ENCODE peak calls at places on chromosome 21, in eight cellular contexts. O, G, A, F, D, V, B and N are unnamed samples.

GRCh38 chr21:35170244-35170756 is 121.2 kb upstream of the RUNX1 start:
- DNase-seq in G (no peak), V (no peak), B (no peak), D (no peak), O (no peak), F (no peak), A (no peak), N (no peak)

GRCh38 chr21:38136201-38136600 is 120.6 kb upstream of the KCNJ15 start:
- DNase-seq in B (no peak), O (no peak), A (no peak), V (no peak), F (peak; percentile 23), D (no peak), G (no peak), N (no peak)

GRCh38 chr21:43274022-43274945 is 105.5 kb downstream of the CRYAA start:
- DNase-seq in D (no peak), B (no peak), A (no peak), G (no peak), F (no peak), O (peak; percentile 6), V (peak; percentile 15), N (no peak)

GRCh38 chr21:35007348-35007747 is 41.8 kb downstream of the RUNX1 start:
- DNase-seq in F (no peak), B (no peak), G (no peak), A (no peak), O (no peak), V (no peak), D (no peak), N (no peak)

GRCh38 chr21:38631676-38632075 is 133.4 kb upstream of the ERG start:
- DNase-seq in V (no peak), D (no peak), A (no peak), B (no peak), O (no peak), F (peak; percentile 91), G (no peak), N (no peak)

GRCh38 chr21:42388740-42389448 is 7.0 kb downstream of the TMPRSS3 start:
- DNase-seq in G (no peak), F (no peak), D (no peak), B (peak; percentile 52), V (no peak), A (no peak), O (no peak), N (no peak)

GRCh38 chr21:17371470-17371869 is 141.4 kb upstream of the CXADR start:
- DNase-seq in D (no peak), F (peak; percentile 83), G (no peak), V (no peak), O (no peak), A (no peak), B (no peak), N (peak; percentile 43)

GRCh38 chr21:42209801-42210479 is 9.0 kb upstream of the ABCG1 start:
- DNase-seq in F (no peak), V (no peak), G (no peak), D (no peak), O (no peak), B (no peak), A (no peak), N (peak; percentile 59)

GRCh38 chr21:46515109-46515508 is 56.4 kb downstream of the DIP2A start:
- DNase-seq in G (no peak), D (no peak), V (peak; percentile 75), B (no peak), O (peak; percentile 52), A (no peak), F (peak; percentile 16), N (no peak)

GRCh38 chr21:33924766-33925100 is 9.1 kb upstream of the ATP5PO start:
- DNase-seq in D (no peak), V (no peak), A (no peak), G (no peak), B (no peak), O (no peak), F (no peak), N (peak; percentile 39)

GRCh38 chr21:37184784-37185593 is 82.1 kb downstream of the VPS26C start:
- DNase-seq in F (no peak), A (no peak), O (no peak), D (no peak), G (no peak), B (no peak), V (no peak), N (no peak)

GRCh38 chr21:39582749-39583148 is 30.0 kb upstream of the B3GALT5 start:
- DNase-seq in O (no peak), B (no peak), G (no peak), F (no peak), V (no peak), D (no peak), A (no peak), N (no peak)

GRCh38 chr21:44418108-44418875 is 37.0 kb upstream of the LRRC3 start:
- DNase-seq in V (no peak), B (no peak), A (no peak), F (no peak), O (peak; percentile 2), D (no peak), G (no peak), N (no peak)

GRCh38 chr21:37700641-37701202 is 215.5 kb downstream of the KCNJ6 start:
- DNase-seq in A (peak; percentile 7), D (no peak), F (peak; percentile 74), O (no peak), V (peak; percentile 27), B (peak; percentile 46), G (no peak), N (peak; percentile 93)

GRCh38 chr21:22573834-22574233 is 1575.6 kb downstream of the NCAM2 start:
- DNase-seq in A (no peak), V (no peak), B (no peak), D (no peak), O (no peak), G (no peak), F (no peak), N (no peak)

GRCh38 chr21:42580076-42580792 is 66.6 kb downstream of the SLC37A1 start:
- DNase-seq in D (no peak), A (no peak), B (peak; percentile 1), V (no peak), F (no peak), G (no peak), O (no peak), N (no peak)

GRCh38 chr21:33058468-33059318 is 11.2 kb upstream of the OLIG1 start:
- DNase-seq in O (peak; percentile 68), D (no peak), B (no peak), V (peak; percentile 63), F (no peak), G (no peak), A (no peak), N (no peak)

GRCh38 chr21:43814215-43815106 is 25.1 kb downstream of the RRP1 start:
- DNase-seq in F (no peak), A (no peak), V (no peak), D (no peak), B (no peak), O (no peak), G (no peak), N (peak; percentile 69)

GRCh38 chr21:30719401-30719800 is 824 bp upstream of the KRTAP21-3 start:
- DNase-seq in O (no peak), D (no peak), A (no peak), F (no peak), B (no peak), G (no peak), V (no peak), N (no peak)

GRCh38 chr21:46550511-46550941 is 54.4 kb downstream of the S100B start:
- DNase-seq in D (peak; percentile 63), O (no peak), B (no peak), A (no peak), F (no peak), V (no peak), G (peak; percentile 34), N (no peak)

GRCh38 chr21:42120056-42120903 is 49.2 kb downstream of the UMODL1 start:
- DNase-seq in A (no peak), G (no peak), D (no peak), F (no peak), V (no peak), O (no peak), B (no peak), N (peak; percentile 63)

GRCh38 chr21:39845581-39846130 is 21.6 kb upstream of the PCP4 start:
- DNase-seq in B (no peak), F (peak; percentile 87), V (no peak), G (no peak), O (no peak), A (no peak), D (no peak), N (no peak)

GRCh38 chr21:17929514-17929913 is 110.4 kb upstream of the C21orf91 start:
- DNase-seq in G (no peak), B (no peak), D (no peak), F (no peak), O (no peak), A (no peak), V (no peak), N (no peak)

GRCh38 chr21:14259669-14260458 is 43.9 kb downstream of the RBM11 start:
- DNase-seq in O (no peak), G (no peak), F (peak; percentile 13), V (no peak), D (no peak), A (no peak), B (no peak), N (peak; percentile 69)

GRCh38 chr21:15034126-15034848 is 30.5 kb downstream of the NRIP1 start:
- DNase-seq in B (no peak), V (no peak), A (no peak), O (no peak), F (peak; percentile 64), D (no peak), G (no peak), N (no peak)

GRCh38 chr21:34844033-34844923 is 175.5 kb downstream of the CLIC6 start:
- DNase-seq in B (no peak), A (no peak), D (no peak), G (no peak), V (peak; percentile 57), F (no peak), O (peak; percentile 48), N (no peak)

GRCh38 chr21:37863842-37864241 is 52.4 kb downstream of the KCNJ6 start:
- DNase-seq in V (no peak), O (no peak), G (no peak), B (no peak), F (peak; percentile 87), A (no peak), D (no peak), N (no peak)

GRCh38 chr21:14545906-14546480 is at the start of gene SAMSN1:
- DNase-seq in D (peak; percentile 56), O (no peak), F (no peak), G (peak; percentile 73), V (peak; percentile 24), A (no peak), B (no peak), N (no peak)

GRCh38 chr21:38853421-38853919 is 47.7 kb downstream of the ETS2 start:
- DNase-seq in A (no peak), V (no peak), B (no peak), D (no peak), O (no peak), F (peak; percentile 99), G (no peak), N (no peak)

GRCh38 chr21:45995686-45996179 is 14.2 kb downstream of the COL6A1 start:
- DNase-seq in B (no peak), D (no peak), G (no peak), V (peak; percentile 29), O (peak; percentile 10), F (no peak), A (no peak), N (no peak)

GRCh38 chr21:38793926-38794713 is 11.6 kb upstream of the ETS2 start:
- DNase-seq in V (no peak), G (no peak), D (no peak), A (no peak), F (no peak), B (no peak), O (no peak), N (no peak)

GRCh38 chr21:35223480-35224156 is 174.5 kb upstream of the RUNX1 start:
- DNase-seq in V (no peak), D (no peak), B (no peak), A (no peak), G (no peak), O (no peak), F (no peak), N (no peak)

GRCh38 chr21:45747233-45747766 is 103.8 kb downstream of the PCBP3 start:
- DNase-seq in G (no peak), D (no peak), A (no peak), O (no peak), B (no peak), F (no peak), V (no peak), N (no peak)

GRCh38 chr21:14814282-14814681 is 250.5 kb downstream of the NRIP1 start:
- DNase-seq in A (no peak), B (no peak), F (no peak), O (no peak), V (no peak), D (no peak), G (no peak), N (no peak)